ENCODE peak calls at places on chromosomes 1 and 21, in ten cellular contexts. G, O, D, E, A, P, W, M, Q and B are unnamed samples.

GRCh38 chr1:218345673-218346390 is 696 bp downstream of the TGFB2 start:
- DNase-seq in G (peak; percentile 13), O (peak; percentile 70), D (peak; percentile 83), E (peak; percentile 59), A (no peak), P (peak; percentile 50), W (peak; percentile 67), M (peak; percentile 44), Q (no peak), B (no peak)

GRCh38 chr1:1200876-1201810 is 5.2 kb downstream of the TNFRSF18 start:
- DNase-seq in G (peak; percentile 85), O (peak; percentile 63), D (peak; percentile 65), E (peak; percentile 94), A (no peak), P (no peak), W (peak; percentile 9), M (no peak), Q (no peak), B (no peak)

GRCh38 chr1:9275567-9276034 is 17.1 kb upstream of the SPSB1 start:
- DNase-seq in G (peak; percentile 91), O (peak; percentile 92), D (peak; percentile 83), E (peak; percentile 93), A (no peak), P (no peak), W (no peak), M (peak; percentile 88), Q (no peak), B (no peak)

GRCh38 chr1:25193151-25193742 is 39.1 kb downstream of the SYF2 start:
- DNase-seq in G (no peak), O (no peak), D (no peak), E (no peak), A (no peak), P (no peak), W (no peak), M (no peak), Q (no peak), B (no peak)

GRCh38 chr21:28867401-28867800 is 125.3 kb downstream of the LTN1 start:
- DNase-seq in G (no peak), O (peak; percentile 39), D (peak; percentile 12), E (no peak), A (no peak), P (no peak), W (no peak), M (no peak), Q (peak; percentile 13), B (no peak)

GRCh38 chr21:40053007-40053406 is 185.8 kb downstream of the PCP4 start:
- DNase-seq in G (no peak), O (no peak), D (no peak), E (no peak), A (no peak), P (peak; percentile 78), W (peak; percentile 75), M (no peak), Q (no peak), B (no peak)

GRCh38 chr21:45255381-45256020 is 32.2 kb downstream of the POFUT2 start:
- DNase-seq in G (no peak), O (no peak), D (no peak), E (peak; percentile 28), A (no peak), P (no peak), W (no peak), M (no peak), Q (no peak), B (no peak)

GRCh38 chr1:229430761-229431269 is 3.1 kb downstream of the ACTA1 start:
- DNase-seq in G (peak; percentile 35), O (peak; percentile 37), D (peak; percentile 59), E (peak; percentile 73), A (no peak), P (no peak), W (no peak), M (no peak), Q (no peak), B (no peak)

GRCh38 chr1:203655656-203656055 is 29.0 kb downstream of the ATP2B4 start:
- DNase-seq in G (no peak), O (no peak), D (no peak), E (no peak), A (no peak), P (no peak), W (no peak), M (no peak), Q (no peak), B (no peak)

GRCh38 chr21:42724226-42724920 is 71.0 kb downstream of the PDE9A start:
- DNase-seq in G (no peak), O (peak; percentile 92), D (peak; percentile 96), E (no peak), A (peak; percentile 41), P (no peak), W (no peak), M (peak; percentile 98), Q (peak; percentile 73), B (no peak)

GRCh38 chr21:43909736-43910455 is 44.9 kb downstream of the AGPAT3 start:
- DNase-seq in G (no peak), O (no peak), D (no peak), E (no peak), A (no peak), P (no peak), W (no peak), M (no peak), Q (no peak), B (no peak)

GRCh38 chr1:94721240-94721639 is 98.9 kb upstream of the SLC44A3 start:
- DNase-seq in G (no peak), O (no peak), D (no peak), E (no peak), A (no peak), P (no peak), W (no peak), M (no peak), Q (no peak), B (no peak)

GRCh38 chr1:225508538-225509375 is 80.9 kb upstream of the LBR start:
- DNase-seq in G (peak; percentile 13), O (peak; percentile 99), D (peak; percentile 97), E (peak; percentile 24), A (peak; percentile 90), P (peak; percentile 87), W (no peak), M (peak; percentile 100), Q (peak; percentile 86), B (no peak)

GRCh38 chr1:116764466-116764896 is 10.3 kb downstream of the CD2 start:
- DNase-seq in G (peak; percentile 84), O (no peak), D (no peak), E (peak; percentile 85), A (no peak), P (no peak), W (no peak), M (no peak), Q (no peak), B (no peak)

GRCh38 chr1:166981589-166981988 is 6.2 kb upstream of the ILDR2 start:
- DNase-seq in G (no peak), O (no peak), D (no peak), E (no peak), A (no peak), P (no peak), W (no peak), M (no peak), Q (no peak), B (no peak)

GRCh38 chr21:41369105-41369914 is 7.5 kb downstream of the MX2 start:
- DNase-seq in G (peak; percentile 25), O (no peak), D (peak; percentile 19), E (peak; percentile 67), A (no peak), P (no peak), W (no peak), M (no peak), Q (no peak), B (no peak)

GRCh38 chr1:167592475-167592874 is 37.6 kb upstream of the RCSD1 start:
- DNase-seq in G (no peak), O (no peak), D (no peak), E (no peak), A (no peak), P (no peak), W (no peak), M (no peak), Q (no peak), B (no peak)

GRCh38 chr21:28579986-28580550 is 412.6 kb downstream of the LTN1 start:
- DNase-seq in G (no peak), O (no peak), D (no peak), E (no peak), A (no peak), P (no peak), W (no peak), M (no peak), Q (no peak), B (no peak)